ENCODE peak calls at places on chromosomes 11 and 22, in seven cellular contexts. K is hippocampal formation; W is left kidney; T is stimulated activated CD8-positive, alpha-beta memory T cell treated with anti-CD3 and anti-CD28 coated beads, Interleukin-2, amount 100 ng/mL, for 1 hour; A is hypothalamus; S is T-cell; D is neuronal stem cell. Z is an unnamed sample.

GRCh38 chr22:40759294-40759840 is 59.8 kb downstream of the SLC25A17 start:
- DNase-seq in D (no peak), K (no peak), T (no peak), W (no peak), A (no peak), S (no peak), Z (no peak)

GRCh38 chr22:42639541-42640241 is 710 bp downstream of the ATP5MGL start:
- DNase-seq in T (no peak), A (no peak), K (no peak), S (no peak), W (no peak), D (no peak), Z (no peak)

GRCh38 chr11:119374632-119375394 is 6.7 kb downstream of the USP2 start:
- DNase-seq in D (no peak), W (no peak), S (no peak), K (peak; percentile 75), T (no peak), A (no peak), Z (no peak)

GRCh38 chr11:2813141-2813908 is 72.2 kb downstream of the CDKN1C start:
- DNase-seq in S (no peak), T (no peak), K (no peak), W (peak; percentile 78), D (no peak), A (no peak), Z (no peak)

GRCh38 chr11:21250196-21250595 is 580.8 kb downstream of the NELL1 start:
- DNase-seq in S (no peak), T (no peak), D (no peak), W (no peak), K (no peak), A (no peak), Z (no peak)

GRCh38 chr22:33350391-33350955 is 292.3 kb upstream of the SYN3 start:
- DNase-seq in S (no peak), T (no peak), W (peak; percentile 27), D (no peak), A (no peak), K (no peak), Z (no peak)

GRCh38 chr11:134124660-134125451 is 56.0 kb downstream of the JAM3 start:
- DNase-seq in A (no peak), K (peak; percentile 68), D (peak; percentile 47), W (peak; percentile 84), S (no peak), T (no peak), Z (peak; percentile 77)

GRCh38 chr11:29321293-29322132 is 695.3 kb downstream of the KCNA4 start:
- DNase-seq in K (no peak), S (no peak), A (no peak), T (no peak), D (no peak), W (no peak), Z (no peak)

GRCh38 chr22:29716814-29717213 is 3.0 kb upstream of the CABP7 start:
- DNase-seq in T (no peak), D (peak; percentile 86), W (peak; percentile 97), K (peak; percentile 71), A (no peak), S (no peak), Z (peak; percentile 89)

GRCh38 chr11:46669606-46670243 is 30.7 kb downstream of the ARHGAP1 start:
- DNase-seq in S (no peak), D (no peak), A (no peak), T (no peak), K (no peak), W (no peak), Z (no peak)

GRCh38 chr22:45671783-45672563 is at the start of gene ATXN10:
- DNase-seq in K (peak; percentile 84), W (peak; percentile 96), S (peak; percentile 61), T (peak; percentile 15), A (peak; percentile 76), D (peak; percentile 81), Z (peak; percentile 24)

GRCh38 chr11:126140932-126141291 is 70.5 kb downstream of the RPUSD4 start:
- DNase-seq in S (no peak), T (no peak), W (peak; percentile 56), K (no peak), A (no peak), D (no peak), Z (no peak)

Z was measured in WTC11.